ENCODE peak calls at places on chromosomes 16 and 17, in ten cellular contexts. I, Z, U, V, P, W, H, D, X and T are unnamed samples.

GRCh38 chr17:35896011-35896587 is 15.9 kb upstream of the CCL5 start:
- DNase-seq in P (no peak), D (no peak), W (no peak), X (no peak), Z (peak; percentile 57), V (no peak), U (no peak), I (no peak), H (no peak), T (no peak)

GRCh38 chr16:85075236-85075924 is 36.9 kb downstream of the CIBAR2 start:
- DNase-seq in Z (no peak), P (no peak), W (no peak), U (no peak), V (no peak), X (no peak), I (no peak), H (no peak), D (no peak), T (no peak)

GRCh38 chr17:49715221-49715620 is 7.5 kb upstream of the SLC35B1 start:
- DNase-seq in V (no peak), W (no peak), H (no peak), I (no peak), D (no peak), U (no peak), Z (peak; percentile 44), X (no peak), P (no peak), T (no peak)

GRCh38 chr17:80724723-80725388 is 180.2 kb downstream of the RPTOR start:
- DNase-seq in X (no peak), W (no peak), I (peak; percentile 39), D (no peak), U (no peak), H (no peak), Z (no peak), P (no peak), V (no peak), T (no peak)

GRCh38 chr16:75264531-75264998 is 13.1 kb upstream of the BCAR1 start:
- DNase-seq in U (no peak), X (no peak), V (no peak), D (no peak), H (peak; percentile 48), W (no peak), Z (no peak), I (no peak), P (no peak), T (no peak)

GRCh38 chr16:31451681-31452351 is 7.5 kb upstream of the ARMC5 start:
- DNase-seq in Z (no peak), W (no peak), X (peak; percentile 51), I (peak; percentile 77), U (no peak), P (peak; percentile 83), D (no peak), V (peak; percentile 38), H (no peak), T (no peak)

GRCh38 chr17:50163846-50164696 is 1.7 kb upstream of the SGCA start:
- DNase-seq in V (no peak), D (no peak), P (peak; percentile 69), W (no peak), I (no peak), Z (peak; percentile 58), X (no peak), U (no peak), H (no peak), T (no peak)

GRCh38 chr16:75392911-75393310 is 40.4 kb downstream of the CFDP1 start:
- DNase-seq in I (no peak), P (no peak), W (no peak), D (no peak), X (no peak), Z (no peak), H (no peak), U (no peak), V (no peak), T (no peak)

GRCh38 chr17:82014432-82014831 is 8.2 kb downstream of the CENPX start:
- DNase-seq in D (no peak), Z (no peak), H (no peak), X (no peak), U (no peak), I (no peak), V (peak; percentile 26), P (peak; percentile 42), W (no peak), T (no peak)